ENCODE peak calls at places on chromosomes 16 and 17, in six cellular contexts. One of them, this sample, is unnamed.

GRCh38 chr17:42311240-42312034 is 23.1 kb downstream of the STAT5A start:
- DNase-seq in epithelial cell of proximal tubule: peak; percentile 61
- DNase-seq in astrocyte of the cerebellum: peak; percentile 57
- DNase-seq in WTC11: peak; percentile 45
- DNase-seq in lung: peak; percentile 88
- DNase-seq in transverse colon: peak; percentile 78
- DNase-seq in this sample: no peak

GRCh38 chr17:74730491-74731346 is 6.3 kb upstream of the RAB37 start:
- DNase-seq in epithelial cell of proximal tubule: no peak
- DNase-seq in astrocyte of the cerebellum: no peak
- DNase-seq in WTC11: no peak
- DNase-seq in lung: no peak
- DNase-seq in transverse colon: peak; percentile 25
- DNase-seq in this sample: no peak

GRCh38 chr17:58365980-58366595 is 14.1 kb upstream of the SUPT4H1 start:
- DNase-seq in epithelial cell of proximal tubule: no peak
- DNase-seq in astrocyte of the cerebellum: no peak
- DNase-seq in WTC11: no peak
- DNase-seq in lung: no peak
- DNase-seq in transverse colon: no peak
- DNase-seq in this sample: no peak

GRCh38 chr16:77262971-77263370 is 63.8 kb downstream of the SYCE1L start:
- DNase-seq in epithelial cell of proximal tubule: no peak
- DNase-seq in astrocyte of the cerebellum: no peak
- DNase-seq in WTC11: no peak
- DNase-seq in lung: no peak
- DNase-seq in transverse colon: no peak
- DNase-seq in this sample: no peak

GRCh38 chr16:82240111-82240510 is 70.1 kb upstream of the MPHOSPH6 start:
- DNase-seq in epithelial cell of proximal tubule: no peak
- DNase-seq in astrocyte of the cerebellum: no peak
- DNase-seq in WTC11: no peak
- DNase-seq in lung: no peak
- DNase-seq in transverse colon: no peak
- DNase-seq in this sample: no peak

GRCh38 chr17:65254166-65254565 is 117.0 kb downstream of the RGS9 start:
- DNase-seq in epithelial cell of proximal tubule: no peak
- DNase-seq in astrocyte of the cerebellum: no peak
- DNase-seq in WTC11: no peak
- DNase-seq in lung: no peak
- DNase-seq in transverse colon: no peak
- DNase-seq in this sample: no peak

GRCh38 chr16:50228364-50228868 is 37.9 kb upstream of the ADCY7 start:
- DNase-seq in epithelial cell of proximal tubule: no peak
- DNase-seq in astrocyte of the cerebellum: no peak
- DNase-seq in WTC11: no peak
- DNase-seq in lung: no peak
- DNase-seq in transverse colon: no peak
- DNase-seq in this sample: peak; percentile 51

GRCh38 chr17:5092139-5093010 is 14.1 kb downstream of the ZFP3 start:
- DNase-seq in epithelial cell of proximal tubule: no peak
- DNase-seq in astrocyte of the cerebellum: no peak
- DNase-seq in WTC11: no peak
- DNase-seq in lung: no peak
- DNase-seq in transverse colon: no peak
- DNase-seq in this sample: no peak

GRCh38 chr16:10027553-10027952 is 154.7 kb downstream of the GRIN2A start:
- DNase-seq in epithelial cell of proximal tubule: no peak
- DNase-seq in astrocyte of the cerebellum: no peak
- DNase-seq in WTC11: no peak
- DNase-seq in lung: no peak
- DNase-seq in transverse colon: no peak
- DNase-seq in this sample: no peak

GRCh38 chr17:39008633-39009032 is 41.4 kb upstream of the FBXO47 start:
- DNase-seq in epithelial cell of proximal tubule: no peak
- DNase-seq in astrocyte of the cerebellum: no peak
- DNase-seq in WTC11: no peak
- DNase-seq in lung: no peak
- DNase-seq in transverse colon: no peak
- DNase-seq in this sample: no peak
- TF ChIP-seq CTCF in epithelial cell of proximal tubule: no peak
- TF ChIP-seq CTCF in astrocyte of the cerebellum: no peak
- TF ChIP-seq CTCF in WTC11: no peak
- TF ChIP-seq CTCF in lung: no peak
- TF ChIP-seq CTCF in transverse colon: no peak
- TF ChIP-seq CTCF in this sample: no peak

GRCh38 chr17:48262982-48263586 is 155.5 kb downstream of the SNX11 start:
- DNase-seq in epithelial cell of proximal tubule: no peak
- DNase-seq in astrocyte of the cerebellum: no peak
- DNase-seq in WTC11: no peak
- DNase-seq in lung: no peak
- DNase-seq in transverse colon: no peak
- DNase-seq in this sample: no peak

GRCh38 chr17:48258317-48258716 is 150.8 kb downstream of the SNX11 start:
- DNase-seq in epithelial cell of proximal tubule: no peak
- DNase-seq in astrocyte of the cerebellum: no peak
- DNase-seq in WTC11: no peak
- DNase-seq in lung: no peak
- DNase-seq in transverse colon: no peak
- DNase-seq in this sample: no peak

GRCh38 chr17:48259710-48260291 is 152.2 kb downstream of the SNX11 start:
- DNase-seq in epithelial cell of proximal tubule: no peak
- DNase-seq in astrocyte of the cerebellum: peak; percentile 16
- DNase-seq in WTC11: no peak
- DNase-seq in lung: no peak
- DNase-seq in transverse colon: no peak
- DNase-seq in this sample: no peak

DNA sequence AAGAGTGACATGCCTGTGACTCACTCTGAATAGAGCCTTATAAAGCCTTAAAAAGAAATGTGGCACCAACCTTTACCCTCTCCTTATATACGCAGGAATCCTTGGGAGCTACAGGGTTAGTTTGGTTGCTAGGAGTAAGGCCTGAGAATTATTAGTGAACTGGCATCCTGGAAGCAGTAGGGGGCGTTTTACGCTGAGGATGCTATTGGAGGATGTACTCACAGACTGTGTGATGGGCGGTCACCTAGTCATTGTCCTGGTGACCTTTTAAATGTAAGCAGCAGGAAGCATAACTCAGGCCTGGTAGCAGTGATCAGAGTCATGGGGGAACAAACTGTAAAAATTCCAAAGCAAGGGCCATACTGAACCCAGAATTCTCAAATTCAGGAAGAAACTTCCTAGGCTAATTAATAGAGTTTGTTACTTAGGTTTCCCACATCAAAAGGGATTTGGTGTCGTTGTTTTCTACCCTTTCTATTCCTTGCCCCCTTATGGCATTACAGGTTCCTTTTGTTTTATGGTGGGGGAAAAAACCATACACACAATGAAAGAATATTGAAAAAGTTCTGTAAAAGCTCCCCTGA is 153.8 kb downstream of the SNX11 start:
- DNase-seq in epithelial cell of proximal tubule: no peak
- DNase-seq in astrocyte of the cerebellum: no peak
- DNase-seq in WTC11: peak; percentile 70
- DNase-seq in lung: no peak
- DNase-seq in transverse colon: peak; percentile 30
- DNase-seq in this sample: no peak
- TF ChIP-seq CTCF in epithelial cell of proximal tubule: peak; percentile 83
- TF ChIP-seq CTCF in astrocyte of the cerebellum: peak; percentile 52
- TF ChIP-seq CTCF in WTC11: peak; percentile 53
- TF ChIP-seq CTCF in lung: no peak
- TF ChIP-seq CTCF in transverse colon: peak; percentile 53
- TF ChIP-seq CTCF in this sample: peak; percentile 32

DNA sequence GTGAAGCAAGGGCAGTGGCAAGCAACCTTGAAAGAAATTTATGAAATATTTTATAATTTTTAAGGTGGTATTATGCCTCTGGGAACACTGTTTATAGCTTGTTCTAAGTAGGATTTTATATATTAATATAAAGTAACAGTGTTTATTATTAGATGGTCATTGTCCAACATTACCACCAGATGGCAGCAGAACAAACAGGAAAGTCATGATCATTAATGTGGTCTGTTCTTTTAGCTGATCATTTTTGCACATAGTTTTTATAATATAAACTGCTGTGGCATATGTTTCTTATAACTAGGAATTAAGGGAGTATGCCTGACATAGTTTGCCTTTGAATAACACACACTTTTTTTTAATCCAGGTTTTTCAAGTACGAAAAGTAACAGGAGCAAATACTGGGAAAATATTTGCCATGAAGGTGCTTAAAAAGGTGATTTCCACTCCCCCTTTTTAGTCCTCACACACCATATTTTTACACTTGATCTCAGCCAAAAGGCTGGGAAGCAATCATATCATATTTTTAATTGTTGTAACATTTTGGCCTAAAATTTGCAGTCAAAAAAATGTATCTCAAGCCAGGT is 21.4 kb downstream of the RPS6KB1 start:
- DNase-seq in epithelial cell of proximal tubule: no peak
- DNase-seq in astrocyte of the cerebellum: peak; percentile 15
- DNase-seq in WTC11: no peak
- DNase-seq in lung: no peak
- DNase-seq in transverse colon: no peak
- DNase-seq in this sample: no peak
- TF ChIP-seq CTCF in epithelial cell of proximal tubule: peak; percentile 65
- TF ChIP-seq CTCF in astrocyte of the cerebellum: peak; percentile 36
- TF ChIP-seq CTCF in WTC11: peak; percentile 34
- TF ChIP-seq CTCF in lung: peak; percentile 9
- TF ChIP-seq CTCF in transverse colon: peak; percentile 57
- TF ChIP-seq CTCF in this sample: peak; percentile 74

DNA sequence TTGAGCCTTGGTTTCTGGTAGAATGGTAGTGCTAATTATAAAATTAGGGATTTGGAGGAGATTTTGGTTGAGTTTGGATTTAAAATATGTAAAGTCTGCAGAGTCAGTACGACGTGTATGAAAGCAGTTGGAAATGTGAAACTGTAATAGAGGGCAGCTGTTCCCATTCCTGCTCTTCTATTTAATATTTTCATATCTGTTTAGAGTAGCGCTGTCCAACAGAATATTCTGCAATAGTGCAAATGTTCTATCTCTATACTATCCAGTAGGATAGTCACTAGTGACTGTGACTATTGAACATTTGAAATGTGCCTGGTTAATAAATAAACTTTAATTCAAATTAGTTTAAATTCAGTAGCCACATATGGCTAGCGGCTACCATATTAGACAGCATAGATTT is 443.4 kb upstream of the SOX9 start:
- DNase-seq in epithelial cell of proximal tubule: no peak
- DNase-seq in astrocyte of the cerebellum: no peak
- DNase-seq in WTC11: no peak
- DNase-seq in lung: no peak
- DNase-seq in transverse colon: no peak
- DNase-seq in this sample: no peak
- TF ChIP-seq CTCF in epithelial cell of proximal tubule: no peak
- TF ChIP-seq CTCF in astrocyte of the cerebellum: no peak
- TF ChIP-seq CTCF in WTC11: no peak
- TF ChIP-seq CTCF in lung: no peak
- TF ChIP-seq CTCF in transverse colon: no peak
- TF ChIP-seq CTCF in this sample: no peak

GRCh38 chr17:60597297-60597696 is 2.7 kb upstream of the PPM1D start:
- DNase-seq in epithelial cell of proximal tubule: no peak
- DNase-seq in astrocyte of the cerebellum: no peak
- DNase-seq in WTC11: no peak
- DNase-seq in lung: no peak
- DNase-seq in transverse colon: no peak
- DNase-seq in this sample: no peak
- TF ChIP-seq CTCF in epithelial cell of proximal tubule: no peak
- TF ChIP-seq CTCF in astrocyte of the cerebellum: no peak
- TF ChIP-seq CTCF in WTC11: no peak
- TF ChIP-seq CTCF in lung: no peak
- TF ChIP-seq CTCF in transverse colon: no peak
- TF ChIP-seq CTCF in this sample: no peak

GRCh38 chr16:47144559-47144877 is 773 bp upstream of the NETO2 start:
- DNase-seq in epithelial cell of proximal tubule: no peak
- DNase-seq in astrocyte of the cerebellum: no peak
- DNase-seq in WTC11: no peak
- DNase-seq in lung: no peak
- DNase-seq in transverse colon: no peak
- DNase-seq in this sample: no peak

GRCh38 chr16:47142469-47143328 is 1.0 kb downstream of the NETO2 start:
- DNase-seq in epithelial cell of proximal tubule: peak; percentile 16
- DNase-seq in astrocyte of the cerebellum: peak; percentile 16
- DNase-seq in WTC11: peak; percentile 22
- DNase-seq in lung: no peak
- DNase-seq in transverse colon: peak; percentile 36
- DNase-seq in this sample: no peak

GRCh38 chr16:47141773-47142468 is 1.8 kb downstream of the NETO2 start:
- DNase-seq in epithelial cell of proximal tubule: peak; percentile 47
- DNase-seq in astrocyte of the cerebellum: peak; percentile 83
- DNase-seq in WTC11: peak; percentile 92
- DNase-seq in lung: peak; percentile 85
- DNase-seq in transverse colon: peak; percentile 90
- DNase-seq in this sample: peak; percentile 93

GRCh38 chr16:47143329-47143676 is 442 bp downstream of the NETO2 start:
- DNase-seq in epithelial cell of proximal tubule: no peak
- DNase-seq in astrocyte of the cerebellum: peak; percentile 19
- DNase-seq in WTC11: peak; percentile 77
- DNase-seq in lung: peak; percentile 40
- DNase-seq in transverse colon: peak; percentile 76
- DNase-seq in this sample: peak; percentile 91

DNA sequence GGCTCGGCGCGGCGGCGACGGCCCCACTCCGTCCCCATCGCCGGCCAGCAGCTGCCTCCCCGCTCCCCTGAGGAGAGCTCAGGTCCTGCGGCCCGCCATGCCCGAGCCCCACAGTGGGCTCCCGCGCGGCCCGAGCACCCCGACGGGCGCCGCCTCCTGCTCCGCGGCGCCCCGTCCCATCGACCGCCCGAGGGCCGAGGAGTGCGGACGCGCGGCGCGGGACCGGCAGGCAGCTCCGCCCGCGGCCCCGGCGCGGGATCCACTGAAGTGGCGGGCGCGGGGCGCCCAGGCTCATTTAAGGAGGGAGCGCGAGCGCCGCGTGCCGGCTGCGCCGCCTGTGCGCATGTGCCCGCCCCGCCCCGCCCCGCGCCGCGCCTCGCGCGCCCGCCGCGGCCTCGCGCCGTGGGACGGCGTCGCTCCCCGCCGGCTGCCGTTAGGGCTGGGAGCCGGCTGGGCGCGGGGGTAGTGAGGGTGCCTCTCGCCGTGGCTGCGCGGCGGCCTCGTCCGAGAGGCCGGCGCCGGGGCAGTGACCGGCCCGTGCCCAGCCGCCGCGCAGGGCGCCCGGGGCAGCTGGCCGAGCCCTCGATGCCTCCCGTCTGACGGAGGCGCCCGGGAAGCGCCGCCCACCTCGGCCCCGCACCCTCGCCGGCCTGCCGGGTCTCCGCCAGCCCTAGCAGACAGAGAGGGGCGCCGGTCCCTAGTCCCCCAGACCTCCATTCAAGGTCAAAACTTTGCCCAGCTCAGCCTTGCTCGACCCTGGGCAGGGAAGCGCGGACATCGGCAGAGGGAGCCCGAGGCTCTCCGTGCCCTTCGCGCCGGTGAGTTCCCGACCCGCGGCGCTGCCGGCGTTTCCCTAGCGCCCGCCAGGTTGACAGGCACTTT is at the start of gene NETO2:
- DNase-seq in epithelial cell of proximal tubule: peak; percentile 9
- DNase-seq in astrocyte of the cerebellum: no peak
- DNase-seq in WTC11: peak; percentile 72
- DNase-seq in lung: peak; percentile 35
- DNase-seq in transverse colon: peak; percentile 66
- DNase-seq in this sample: peak; percentile 85
- TF ChIP-seq CTCF in epithelial cell of proximal tubule: peak; percentile 57
- TF ChIP-seq CTCF in astrocyte of the cerebellum: peak; percentile 73
- TF ChIP-seq CTCF in WTC11: no peak
- TF ChIP-seq CTCF in lung: peak; percentile 14
- TF ChIP-seq CTCF in transverse colon: peak; percentile 37
- TF ChIP-seq CTCF in this sample: peak; percentile 75

This sample was measured in osteocyte.